ENCODE peak calls at places on chromosomes 11 and 22, in ten cellular contexts. B, X, I, G, H, S, A, J, W and N are unnamed samples.

GRCh38 chr11:61297741-61298140 is 2.6 kb upstream of the VWCE start:
- DNase-seq in S (no peak), W (no peak), X (no peak), B (peak), I (no peak), J (no peak), G (no peak), A (no peak), H (peak), N (no peak)

GRCh38 chr11:106172389-106172991 is 95.0 kb downstream of the AASDHPPT start:
- DNase-seq in A (no peak), B (peak), W (no peak), I (no peak), J (no peak), G (no peak), X (no peak), H (no peak), S (no peak), N (no peak)

GRCh38 chr11:15497366-15497765 is 382.6 kb downstream of the INSC start:
- DNase-seq in H (no peak), S (no peak), A (no peak), G (no peak), W (no peak), I (no peak), B (no peak), J (no peak), X (no peak), N (no peak)

GRCh38 chr11:88402784-88403183 is 65.2 kb upstream of the CTSC start:
- DNase-seq in G (no peak), S (no peak), B (peak), A (no peak), X (no peak), W (no peak), I (no peak), J (no peak), H (no peak), N (no peak)

GRCh38 chr22:47474464-47474863 is 712.0 kb downstream of the TBC1D22A start:
- DNase-seq in I (no peak), X (no peak), A (no peak), W (no peak), J (no peak), H (peak), G (no peak), S (no peak), B (no peak), N (no peak)

GRCh38 chr11:36131719-36132349 is 157.4 kb downstream of the COMMD9 start:
- DNase-seq in S (peak), G (peak), I (no peak), A (no peak), W (no peak), X (peak), B (peak), J (peak), H (peak), N (no peak)

GRCh38 chr11:44407211-44407996 is 97.5 kb upstream of the ALX4 start:
- DNase-seq in A (no peak), X (no peak), B (no peak), H (no peak), S (no peak), J (no peak), I (no peak), W (peak), G (no peak), N (no peak)

GRCh38 chr22:45671783-45672563 is at the start of gene ATXN10:
- DNase-seq in X (peak), S (peak), B (peak), W (peak), A (peak), G (peak), J (no peak), I (peak), H (peak), N (peak)

GRCh38 chr22:50340157-50340879 is 2.8 kb upstream of the PPP6R2 start:
- DNase-seq in S (no peak), H (peak), J (no peak), I (no peak), G (no peak), X (no peak), W (no peak), B (no peak), A (no peak), N (no peak)

GRCh38 chr22:22772396-22772795 is 115.2 kb upstream of the IGLL5 start:
- DNase-seq in B (no peak), W (peak), S (no peak), X (no peak), H (no peak), I (no peak), A (no peak), G (no peak), J (no peak), N (no peak)

GRCh38 chr11:2891901-2892214 is 6.3 kb upstream of the CDKN1C start:
- DNase-seq in A (no peak), G (no peak), W (no peak), I (no peak), S (no peak), H (no peak), X (no peak), J (no peak), B (no peak), N (no peak)

GRCh38 chr11:16613401-16614381 is 124.8 kb upstream of the C11orf58 start:
- DNase-seq in J (peak), H (peak), B (peak), W (peak), X (peak), I (peak), S (peak), A (peak), G (peak), N (peak)

GRCh38 chr11:73072935-73073481 is 69.1 kb downstream of the FCHSD2 start:
- DNase-seq in S (peak), I (peak), J (no peak), H (peak), G (no peak), B (peak), W (no peak), A (no peak), X (no peak), N (no peak)

GRCh38 chr11:134679592-134679991 is 267.6 kb upstream of the B3GAT1 start:
- DNase-seq in G (no peak), X (no peak), H (no peak), J (no peak), I (no peak), A (no peak), B (no peak), W (peak), S (no peak), N (no peak)